ENCODE peak calls at places on chromosome 13, in seven cellular contexts. X, Z, I, M, Q, O and H are unnamed samples.

GRCh38 chr13:113074401-113074800 is 31.2 kb upstream of the F7 start:
- DNase-seq in M (no peak), Z (no peak), I (no peak), Q (peak), O (no peak), X (no peak), H (no peak)

GRCh38 chr13:63435668-63436275 is 2020.1 kb upstream of the PCDH20 start:
- DNase-seq in I (no peak), Z (peak), Q (no peak), O (no peak), X (peak), M (no peak), H (no peak)

GRCh38 chr13:99051768-99052455 is 74.0 kb upstream of the DOCK9 start:
- DNase-seq in Z (no peak), O (no peak), X (no peak), I (no peak), Q (no peak), M (no peak), H (no peak)

GRCh38 chr13:59722580-59722900 is 441.2 kb downstream of the DIAPH3 start:
- DNase-seq in Q (no peak), I (peak), O (no peak), Z (no peak), M (no peak), X (no peak), H (peak)

GRCh38 chr13:101712026-101712348 is 259.5 kb downstream of the ITGBL1 start:
- DNase-seq in M (no peak), Z (no peak), Q (no peak), I (no peak), X (no peak), O (no peak), H (no peak)

GRCh38 chr13:20387441-20387971 is 138.2 kb downstream of the CRYL1 start:
- DNase-seq in Q (no peak), O (no peak), I (no peak), Z (no peak), M (no peak), X (peak), H (no peak)

GRCh38 chr13:101576452-101576851 is 124.0 kb downstream of the ITGBL1 start:
- DNase-seq in Z (no peak), O (no peak), M (no peak), X (peak), I (no peak), Q (no peak), H (no peak)

GRCh38 chr13:113636266-113636963 is 21.6 kb downstream of the ATP4B start:
- DNase-seq in M (no peak), Z (peak), Q (no peak), I (no peak), X (no peak), O (no peak), H (no peak)

GRCh38 chr13:98300956-98301641 is 124.0 kb upstream of the RNF113B start:
- DNase-seq in Q (no peak), Z (no peak), M (no peak), O (no peak), X (no peak), I (no peak), H (no peak)

GRCh38 chr13:51158923-51159322 is 47.8 kb upstream of the C13orf42 start:
- DNase-seq in X (peak), Q (no peak), I (no peak), O (no peak), Z (no peak), M (no peak), H (no peak)

GRCh38 chr13:80338781-80339577 is 1.9 kb downstream of the SPRY2 start:
- DNase-seq in Z (peak), I (no peak), O (no peak), M (peak), X (peak), Q (peak), H (peak)

GRCh38 chr13:30022796-30023195 is 172.4 kb upstream of the UBL3 start:
- DNase-seq in I (no peak), X (no peak), O (no peak), M (peak), Z (no peak), Q (no peak), H (no peak)

GRCh38 chr13:46844431-46844830 is 47.5 kb upstream of the ESD start:
- DNase-seq in Q (no peak), M (no peak), X (peak), I (no peak), O (no peak), Z (no peak), H (no peak)

GRCh38 chr13:31803327-31803726 is 64.0 kb downstream of the RXFP2 start:
- DNase-seq in Q (no peak), M (no peak), I (no peak), X (no peak), O (no peak), Z (no peak), H (no peak)